ENCODE peak calls at places on chromosome 6, in four cellular contexts. R, O, E and V are unnamed samples.

GRCh38 chr6:1175877-1176276 is 136.0 kb upstream of the FOXQ1 start:
- DNase-seq in E (no peak), O (no peak), R (no peak), V (no peak)

GRCh38 chr6:13457577-13457976 is 29.8 kb downstream of the GFOD1 start:
- DNase-seq in E (no peak), O (no peak), R (no peak), V (no peak)

GRCh38 chr6:89954721-89955148 is 60.5 kb downstream of the GJA10 start:
- DNase-seq in R (no peak), E (no peak), O (no peak), V (no peak)

GRCh38 chr6:25122001-25122400 is 157.2 kb upstream of the CARMIL1 start:
- DNase-seq in O (no peak), E (peak; percentile 63), R (no peak), V (no peak)

GRCh38 chr6:38784506-38785235 is 69.6 kb downstream of the DNAH8 start:
- DNase-seq in O (no peak), E (no peak), R (no peak), V (no peak)

GRCh38 chr6:44143731-44144130 is 14.9 kb upstream of the CAPN11 start:
- DNase-seq in E (no peak), R (no peak), O (no peak), V (no peak)

GRCh38 chr6:133559926-133560325 is 318.8 kb downstream of the EYA4 start:
- DNase-seq in R (no peak), O (no peak), E (no peak), V (no peak)

GRCh38 chr6:139373928-139374356 is 506 bp downstream of the CITED2 start:
- DNase-seq in E (no peak), R (no peak), O (no peak), V (no peak)

GRCh38 chr6:113651120-113651519 is 206.0 kb upstream of the MARCKS start:
- DNase-seq in R (no peak), E (no peak), O (no peak), V (no peak)

GRCh38 chr6:85676086-85676729 is 33.5 kb upstream of the SYNCRIP start:
- DNase-seq in O (no peak), R (no peak), E (no peak), V (no peak)

GRCh38 chr6:24933868-24934401 is 1.8 kb downstream of the RIPOR2 start:
- DNase-seq in O (no peak), E (no peak), R (peak; percentile 61), V (no peak)